ENCODE peak calls at places on chromosomes 11 and 22, in four cellular contexts. One of them, this sample, is unnamed.

GRCh38 chr22:48488611-48489456 is 1338.8 kb downstream of the BRD1 start:
- DNase-seq in PC-3: no peak
- DNase-seq in MM.1S: peak
- DNase-seq in OCI-LY7: no peak
- DNase-seq in this sample: no peak

GRCh38 chr22:27692243-27692642 is 109.3 kb downstream of the MN1 start:
- DNase-seq in PC-3: no peak
- DNase-seq in MM.1S: no peak
- DNase-seq in OCI-LY7: no peak
- DNase-seq in this sample: no peak

GRCh38 chr11:2533642-2534115 is 88.9 kb downstream of the KCNQ1 start:
- DNase-seq in PC-3: peak
- DNase-seq in MM.1S: peak
- DNase-seq in OCI-LY7: no peak
- DNase-seq in this sample: peak

GRCh38 chr11:133900176-133901105 is 55.1 kb upstream of the SPATA19 start:
- DNase-seq in PC-3: no peak
- DNase-seq in MM.1S: no peak
- DNase-seq in OCI-LY7: no peak
- DNase-seq in this sample: no peak

GRCh38 chr11:125418396-125418795 is 77.7 kb downstream of the FEZ1 start:
- DNase-seq in PC-3: no peak
- DNase-seq in MM.1S: no peak
- DNase-seq in OCI-LY7: no peak
- DNase-seq in this sample: no peak

GRCh38 chr11:115241899-115242298 is 262.3 kb downstream of the CADM1 start:
- DNase-seq in PC-3: no peak
- DNase-seq in MM.1S: no peak
- DNase-seq in OCI-LY7: no peak
- DNase-seq in this sample: no peak

GRCh38 chr11:108135845-108136599 is 14.7 kb downstream of the ACAT1 start:
- DNase-seq in PC-3: peak
- DNase-seq in MM.1S: peak
- DNase-seq in OCI-LY7: peak
- DNase-seq in this sample: no peak

GRCh38 chr22:44442856-44443595 is 55.0 kb downstream of the RTL6 start:
- DNase-seq in PC-3: no peak
- DNase-seq in MM.1S: no peak
- DNase-seq in OCI-LY7: no peak
- DNase-seq in this sample: no peak

GRCh38 chr22:46754110-46754799 is 8.2 kb upstream of the TBC1D22A start:
- DNase-seq in PC-3: peak
- DNase-seq in MM.1S: no peak
- DNase-seq in OCI-LY7: no peak
- DNase-seq in this sample: peak

GRCh38 chr11:103800406-103801114 is 235.9 kb upstream of the DDI1 start:
- DNase-seq in PC-3: no peak
- DNase-seq in MM.1S: no peak
- DNase-seq in OCI-LY7: peak
- DNase-seq in this sample: no peak

GRCh38 chr11:134474942-134475341 is 62.9 kb upstream of the B3GAT1 start:
- DNase-seq in PC-3: no peak
- DNase-seq in MM.1S: no peak
- DNase-seq in OCI-LY7: no peak
- DNase-seq in this sample: no peak

GRCh38 chr22:38262051-38262795 is 10.6 kb downstream of the TMEM184B start:
- DNase-seq in PC-3: peak
- DNase-seq in MM.1S: peak
- DNase-seq in OCI-LY7: peak
- DNase-seq in this sample: no peak
- TF ChIP-seq EZH2phosphoT487 in PC-3: no peak
- TF ChIP-seq EZH2phosphoT487 in MM.1S: no peak
- TF ChIP-seq EZH2phosphoT487 in OCI-LY7: no peak
- TF ChIP-seq EZH2phosphoT487 in this sample: no peak

GRCh38 chr11:69240332-69241074 is 53.5 kb upstream of the MYEOV start:
- DNase-seq in PC-3: peak
- DNase-seq in MM.1S: no peak
- DNase-seq in OCI-LY7: no peak
- DNase-seq in this sample: peak
- TF ChIP-seq EZH2phosphoT487 in PC-3: no peak
- TF ChIP-seq EZH2phosphoT487 in MM.1S: no peak
- TF ChIP-seq EZH2phosphoT487 in OCI-LY7: no peak
- TF ChIP-seq EZH2phosphoT487 in this sample: no peak

DNA sequence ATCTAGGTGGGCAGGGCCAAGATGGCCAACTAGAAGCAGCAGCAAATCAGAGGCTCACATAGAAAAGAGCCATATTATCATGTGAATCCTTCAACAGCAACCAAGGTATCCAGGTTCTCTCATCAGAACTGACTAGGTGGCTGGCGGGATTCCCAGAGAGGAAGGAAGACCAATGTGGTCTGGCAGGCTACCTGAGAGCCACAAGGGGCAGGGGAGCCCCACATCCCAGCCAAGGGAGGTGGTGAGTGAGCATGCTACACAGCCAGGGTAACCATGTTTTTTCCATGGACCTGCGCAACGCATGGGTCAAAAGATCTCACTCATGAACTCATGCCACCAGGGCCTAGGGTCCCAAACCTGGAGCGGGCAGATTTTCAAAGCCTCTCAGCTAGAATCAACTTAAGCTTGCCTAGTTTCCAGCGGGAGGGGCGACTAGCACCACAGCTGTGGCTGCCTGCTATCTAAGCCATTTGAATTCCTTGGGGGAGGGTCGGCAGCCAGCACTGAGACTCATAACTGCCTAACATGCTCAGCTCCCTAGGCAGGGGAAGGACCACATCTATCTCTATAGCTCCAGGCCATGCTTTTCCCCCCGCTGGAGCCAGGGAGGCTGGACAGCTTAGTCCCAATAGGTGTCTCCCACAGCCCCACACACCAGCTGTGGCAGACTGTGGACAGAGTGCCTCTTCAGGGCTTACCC is 28.7 kb upstream of the CASP12 start:
- DNase-seq in PC-3: peak
- DNase-seq in MM.1S: no peak
- DNase-seq in OCI-LY7: no peak
- DNase-seq in this sample: no peak
- TF ChIP-seq EZH2phosphoT487 in PC-3: no peak
- TF ChIP-seq EZH2phosphoT487 in MM.1S: no peak
- TF ChIP-seq EZH2phosphoT487 in OCI-LY7: no peak
- TF ChIP-seq EZH2phosphoT487 in this sample: no peak

GRCh38 chr11:74283580-74284180 is 27.8 kb downstream of the P4HA3 start:
- DNase-seq in PC-3: peak
- DNase-seq in MM.1S: no peak
- DNase-seq in OCI-LY7: no peak
- DNase-seq in this sample: no peak

GRCh38 chr11:74284466-74284865 is 27.0 kb downstream of the P4HA3 start:
- DNase-seq in PC-3: no peak
- DNase-seq in MM.1S: no peak
- DNase-seq in OCI-LY7: no peak
- DNase-seq in this sample: no peak

GRCh38 chr11:74288911-74289310 is 22.5 kb downstream of the P4HA3 start:
- DNase-seq in PC-3: no peak
- DNase-seq in MM.1S: no peak
- DNase-seq in OCI-LY7: no peak
- DNase-seq in this sample: no peak

GRCh38 chr11:74282863-74283484 is 28.5 kb downstream of the P4HA3 start:
- DNase-seq in PC-3: no peak
- DNase-seq in MM.1S: no peak
- DNase-seq in OCI-LY7: no peak
- DNase-seq in this sample: no peak

DNA sequence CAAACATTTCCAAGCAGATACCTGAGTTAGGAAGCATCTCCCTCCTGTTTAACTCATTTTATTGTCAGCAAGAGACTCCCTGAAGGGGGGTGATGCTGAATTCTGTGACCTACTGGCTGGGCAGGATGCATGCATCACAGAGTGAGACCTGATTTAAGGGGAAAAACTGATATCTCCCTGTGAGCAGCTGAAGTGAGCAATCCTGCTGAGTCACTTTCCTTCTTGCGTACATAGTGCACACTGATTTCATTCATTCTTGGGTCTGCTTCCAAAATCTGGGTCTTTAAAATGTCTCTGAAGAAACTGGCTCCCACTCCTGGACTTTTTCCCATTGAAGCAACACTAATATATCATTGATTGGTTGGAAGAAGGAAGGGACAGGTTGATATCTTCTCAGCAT is 23.3 kb downstream of the P4HA3 start:
- DNase-seq in PC-3: peak
- DNase-seq in MM.1S: no peak
- DNase-seq in OCI-LY7: no peak
- DNase-seq in this sample: no peak
- TF ChIP-seq EZH2phosphoT487 in PC-3: no peak
- TF ChIP-seq EZH2phosphoT487 in MM.1S: no peak
- TF ChIP-seq EZH2phosphoT487 in OCI-LY7: no peak
- TF ChIP-seq EZH2phosphoT487 in this sample: no peak

GRCh38 chr11:67054851-67055523 is 1.7 kb upstream of the RHOD start:
- DNase-seq in PC-3: peak
- DNase-seq in MM.1S: peak
- DNase-seq in OCI-LY7: no peak
- DNase-seq in this sample: peak

GRCh38 chr11:67056267-67056639 is 394 bp upstream of the RHOD start:
- DNase-seq in PC-3: no peak
- DNase-seq in MM.1S: no peak
- DNase-seq in OCI-LY7: no peak
- DNase-seq in this sample: no peak

GRCh38 chr11:67055812-67056211 is 835 bp upstream of the RHOD start:
- DNase-seq in PC-3: peak
- DNase-seq in MM.1S: no peak
- DNase-seq in OCI-LY7: no peak
- DNase-seq in this sample: no peak

GRCh38 chr11:67052891-67053290 is 3.8 kb upstream of the RHOD start:
- DNase-seq in PC-3: no peak
- DNase-seq in MM.1S: no peak
- DNase-seq in OCI-LY7: no peak
- DNase-seq in this sample: no peak

GRCh38 chr11:67053896-67054850 is 2.5 kb upstream of the RHOD start:
- DNase-seq in PC-3: peak
- DNase-seq in MM.1S: peak
- DNase-seq in OCI-LY7: peak
- DNase-seq in this sample: no peak
- TF ChIP-seq EZH2phosphoT487 in PC-3: no peak
- TF ChIP-seq EZH2phosphoT487 in MM.1S: no peak
- TF ChIP-seq EZH2phosphoT487 in OCI-LY7: no peak
- TF ChIP-seq EZH2phosphoT487 in this sample: no peak

GRCh38 chr22:36405671-36406070 is 17.9 kb upstream of the MYH9 start:
- DNase-seq in PC-3: peak
- DNase-seq in MM.1S: peak
- DNase-seq in OCI-LY7: peak
- DNase-seq in this sample: no peak
- TF ChIP-seq EZH2phosphoT487 in PC-3: no peak
- TF ChIP-seq EZH2phosphoT487 in MM.1S: no peak
- TF ChIP-seq EZH2phosphoT487 in OCI-LY7: no peak
- TF ChIP-seq EZH2phosphoT487 in this sample: no peak

GRCh38 chr11:12674936-12675696 is 895 bp downstream of the TEAD1 start:
- DNase-seq in PC-3: no peak
- DNase-seq in MM.1S: peak
- DNase-seq in OCI-LY7: peak
- DNase-seq in this sample: no peak
- TF ChIP-seq EZH2phosphoT487 in PC-3: no peak
- TF ChIP-seq EZH2phosphoT487 in MM.1S: no peak
- TF ChIP-seq EZH2phosphoT487 in OCI-LY7: peak
- TF ChIP-seq EZH2phosphoT487 in this sample: no peak

GRCh38 chr11:16223558-16223957 is 132.8 kb downstream of the SOX6 start:
- DNase-seq in PC-3: no peak
- DNase-seq in MM.1S: no peak
- DNase-seq in OCI-LY7: no peak
- DNase-seq in this sample: no peak

GRCh38 chr11:16225623-16226022 is 130.7 kb downstream of the SOX6 start:
- DNase-seq in PC-3: no peak
- DNase-seq in MM.1S: peak
- DNase-seq in OCI-LY7: no peak
- DNase-seq in this sample: no peak

DNA sequence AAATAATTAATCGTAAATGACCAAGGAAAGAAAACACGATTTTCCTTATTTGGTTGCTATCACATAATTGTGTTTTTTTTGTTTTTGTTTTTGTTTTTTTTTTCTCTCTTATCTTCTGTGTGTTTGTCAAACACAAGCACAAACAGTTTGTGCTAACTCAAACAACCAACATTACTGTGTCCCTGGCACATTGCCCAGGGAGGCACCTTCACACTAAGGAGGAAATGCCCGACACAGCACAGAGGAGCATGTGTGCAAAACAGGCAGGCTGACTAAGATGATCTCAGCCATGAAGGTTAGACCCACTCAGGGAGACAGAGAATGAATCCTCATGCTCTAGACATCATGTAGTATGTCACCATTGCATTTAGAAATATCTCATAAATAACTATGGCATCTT is 130.1 kb downstream of the SOX6 start:
- DNase-seq in PC-3: peak
- DNase-seq in MM.1S: peak
- DNase-seq in OCI-LY7: no peak
- DNase-seq in this sample: no peak
- TF ChIP-seq EZH2phosphoT487 in PC-3: no peak
- TF ChIP-seq EZH2phosphoT487 in MM.1S: no peak
- TF ChIP-seq EZH2phosphoT487 in OCI-LY7: no peak
- TF ChIP-seq EZH2phosphoT487 in this sample: no peak

DNA sequence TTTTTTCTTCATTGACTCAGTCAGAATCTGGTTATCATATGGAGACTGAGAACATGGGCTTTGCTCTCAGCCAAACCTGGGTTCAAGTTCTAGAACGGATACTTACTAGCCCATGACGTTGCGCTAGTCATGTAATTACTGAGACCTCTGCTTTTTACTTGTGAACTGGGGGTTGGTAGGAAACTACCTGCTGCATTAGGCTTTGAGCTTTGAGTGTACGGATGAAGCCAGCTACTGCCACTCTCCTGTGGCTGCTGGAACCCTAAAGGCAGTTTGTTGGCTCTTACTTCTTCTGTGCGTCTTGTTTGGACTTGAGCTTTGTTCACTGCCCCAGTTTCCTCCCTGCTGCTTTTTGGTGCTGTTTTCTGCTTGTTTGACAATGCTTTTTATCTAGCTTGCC is 18.1 kb downstream of the PPP6R2 start:
- DNase-seq in PC-3: no peak
- DNase-seq in MM.1S: no peak
- DNase-seq in OCI-LY7: no peak
- DNase-seq in this sample: no peak
- TF ChIP-seq EZH2phosphoT487 in PC-3: no peak
- TF ChIP-seq EZH2phosphoT487 in MM.1S: no peak
- TF ChIP-seq EZH2phosphoT487 in OCI-LY7: no peak
- TF ChIP-seq EZH2phosphoT487 in this sample: no peak

This sample was measured in HCT116.